ENCODE peak calls at places on chromosomes 7 and 10, in eight cellular contexts. R, F, L, V, A, K, U and T are unnamed samples.
A peak's percentile ranks its signal among the peaks of the same experiment; 100 is the strongest.

GRCh38 chr7:80552304-80552703 is 40.4 kb upstream of the GNAT3 start:
- DNase-seq in K (no peak), V (no peak), A (no peak), F (peak; percentile 33), L (peak; percentile 38), U (no peak), R (no peak), T (no peak)

GRCh38 chr7:85890244-85890811 is 703.5 kb upstream of the SEMA3D start:
- DNase-seq in K (no peak), V (no peak), R (no peak), L (peak; percentile 76), A (peak; percentile 34), U (no peak), F (peak; percentile 57), T (peak; percentile 54)

GRCh38 chr10:77792155-77792554 is 134.4 kb downstream of the DLG5 start:
- DNase-seq in L (no peak), A (no peak), R (no peak), F (no peak), K (no peak), V (no peak), U (no peak), T (no peak)

GRCh38 chr7:24304494-24305095 is 20.6 kb downstream of the NPY start:
- DNase-seq in L (no peak), A (no peak), V (no peak), U (no peak), K (no peak), R (no peak), F (no peak), T (no peak)

GRCh38 chr10:114650266-114650665 is 7.8 kb downstream of the ABLIM1 start:
- DNase-seq in U (no peak), A (no peak), L (no peak), V (no peak), K (no peak), R (no peak), F (no peak), T (no peak)

GRCh38 chr10:33196710-33197406 is 137.6 kb downstream of the NRP1 start:
- DNase-seq in A (peak; percentile 85), K (no peak), R (no peak), F (no peak), L (peak; percentile 65), V (no peak), U (no peak), T (no peak)

GRCh38 chr10:62047960-62048383 is 146.5 kb downstream of the ARID5B start:
- DNase-seq in K (no peak), V (no peak), F (no peak), A (no peak), U (peak; percentile 53), L (peak; percentile 22), R (no peak), T (no peak)

GRCh38 chr10:119517235-119518141 is 25.0 kb downstream of the RGS10 start:
- DNase-seq in F (peak; percentile 55), R (no peak), A (no peak), V (no peak), K (peak; percentile 80), U (peak; percentile 73), L (no peak), T (no peak)

GRCh38 chr10:131201741-131202515 is 109.6 kb downstream of the TCERG1L start:
- DNase-seq in F (no peak), K (no peak), U (no peak), V (no peak), A (no peak), L (no peak), R (no peak), T (no peak)

GRCh38 chr7:16650266-16650665 is 4.3 kb downstream of the BZW2 start:
- DNase-seq in A (no peak), K (no peak), F (no peak), L (no peak), R (no peak), V (no peak), U (no peak), T (no peak)

GRCh38 chr7:44587843-44588711 is 6.0 kb upstream of the TMED4 start:
- DNase-seq in L (peak; percentile 58), R (no peak), K (peak; percentile 72), A (peak; percentile 61), F (no peak), V (peak; percentile 19), U (peak; percentile 59), T (no peak)

GRCh38 chr10:74586088-74586585 is 240.3 kb upstream of the KAT6B start:
- DNase-seq in K (no peak), V (no peak), A (peak; percentile 13), R (no peak), U (peak; percentile 31), L (no peak), F (no peak), T (no peak)

GRCh38 chr7:138515001-138515528 is 55.0 kb downstream of the TRIM24 start:
- DNase-seq in A (no peak), U (no peak), F (no peak), R (no peak), V (no peak), K (no peak), L (no peak), T (no peak)

GRCh38 chr7:114190387-114190786 is 224.2 kb upstream of the FOXP2 start:
- DNase-seq in U (no peak), L (no peak), A (no peak), K (no peak), F (no peak), V (no peak), R (no peak), T (no peak)